ENCODE peak calls at places on chromosomes 1 and 21, in seven cellular contexts. O is A549, T is transverse colon, Z is heart right ventricle, H is GM10248, W is kidney, R is colonic mucosa. S is an unnamed sample.

GRCh38 chr1:109240158-109241152 is 8.9 kb upstream of the CELSR2 start:
- DNase-seq in R (peak), O (no peak), Z (peak), W (peak), T (peak), H (no peak), S (no peak)

GRCh38 chr1:1438531-1439381 is 3.3 kb downstream of the VWA1 start:
- DNase-seq in Z (no peak), R (no peak), O (no peak), H (peak), T (no peak), W (peak), S (no peak)

GRCh38 chr1:204650911-204651570 is 34.5 kb downstream of the LRRN2 start:
- DNase-seq in O (no peak), H (no peak), Z (no peak), W (no peak), R (peak), T (peak), S (no peak)

GRCh38 chr1:2840036-2840809 is 38.7 kb upstream of the TTC34 start:
- DNase-seq in Z (no peak), W (peak), T (no peak), O (no peak), R (no peak), H (no peak), S (peak)

GRCh38 chr21:33392586-33392985 is 10.6 kb upstream of the IFNGR2 start:
- DNase-seq in T (no peak), R (no peak), Z (no peak), W (peak), O (no peak), H (no peak), S (no peak)

GRCh38 chr1:44366576-44366975 is 11.5 kb upstream of the ERI3 start:
- DNase-seq in Z (no peak), W (no peak), H (no peak), T (no peak), R (no peak), O (no peak), S (no peak)

GRCh38 chr1:3038113-3038551 is 16.9 kb downstream of the ACTRT2 start:
- DNase-seq in H (no peak), T (no peak), R (no peak), W (peak), Z (no peak), O (no peak), S (no peak)

GRCh38 chr1:202237052-202237451 is 43.5 kb downstream of the LGR6 start:
- DNase-seq in W (peak), R (no peak), H (peak), O (peak), Z (peak), T (peak), S (peak)

GRCh38 chr1:201085902-201086735 is 26.1 kb downstream of the CACNA1S start:
- DNase-seq in O (peak), R (peak), H (peak), Z (peak), W (no peak), T (peak), S (peak)

GRCh38 chr1:18542351-18542750 is 61.6 kb downstream of the KLHDC7A start:
- DNase-seq in W (no peak), R (no peak), T (no peak), O (no peak), Z (no peak), H (no peak), S (no peak)

GRCh38 chr1:34460193-34460592 is 283.5 kb downstream of the C1orf94 start:
- DNase-seq in Z (no peak), R (peak), O (peak), H (peak), T (peak), W (no peak), S (peak)

GRCh38 chr1:5456090-5456789 is 536.0 kb downstream of the NPHP4 start:
- DNase-seq in O (no peak), R (no peak), T (no peak), Z (no peak), H (no peak), W (no peak), S (no peak)

GRCh38 chr1:200290010-200290685 is 119.7 kb downstream of the ZNF281 start:
- DNase-seq in T (no peak), Z (no peak), R (no peak), O (peak), W (no peak), H (no peak), S (peak)

GRCh38 chr21:42461881-42462877 is 33.8 kb downstream of the RSPH1 start:
- DNase-seq in T (peak), H (no peak), Z (no peak), O (no peak), R (peak), W (peak), S (no peak)

GRCh38 chr1:181662606-181663005 is 179.3 kb downstream of the CACNA1E start:
- DNase-seq in H (no peak), Z (no peak), W (no peak), R (no peak), O (no peak), T (no peak), S (no peak)

GRCh38 chr1:67227196-67227595 is 60.9 kb downstream of the IL23R start:
- DNase-seq in H (no peak), T (no peak), Z (no peak), O (no peak), W (no peak), R (no peak), S (no peak)

GRCh38 chr1:66044912-66045311 is 252.2 kb downstream of the PDE4B start:
- DNase-seq in T (no peak), Z (no peak), W (no peak), O (no peak), R (no peak), H (no peak), S (no peak)

GRCh38 chr1:210489491-210489890 is 160.8 kb downstream of the HHAT start:
- DNase-seq in T (no peak), R (no peak), Z (no peak), W (no peak), H (no peak), O (no peak), S (no peak)

GRCh38 chr1:224696891-224697765 is 81.0 kb downstream of the CNIH3 start:
- DNase-seq in R (no peak), O (no peak), Z (no peak), T (no peak), H (no peak), W (no peak), S (peak)

GRCh38 chr1:66273674-66274073 is 260.3 kb upstream of the SGIP1 start:
- DNase-seq in R (no peak), Z (no peak), H (no peak), W (no peak), T (no peak), O (no peak), S (no peak)

GRCh38 chr1:97078847-97079246 is 357.3 kb downstream of the PTBP2 start:
- DNase-seq in O (no peak), Z (no peak), H (no peak), T (no peak), W (no peak), R (no peak), S (no peak)

GRCh38 chr1:226064816-226065248 is 2.3 kb downstream of the H3-3A start:
- DNase-seq in W (no peak), T (peak), O (peak), Z (no peak), H (peak), R (peak), S (peak)

GRCh38 chr1:67347688-67348472 is 40.2 kb downstream of the IL12RB2 start:
- DNase-seq in Z (peak), W (no peak), R (peak), H (peak), T (peak), O (peak), S (peak)

GRCh38 chr1:21876267-21876666 is 60.8 kb downstream of the HSPG2 start:
- DNase-seq in H (no peak), W (no peak), R (no peak), Z (peak), O (no peak), T (no peak), S (no peak)

GRCh38 chr1:84644472-84644871 is 45.8 kb downstream of the SSX2IP start:
- DNase-seq in R (no peak), O (no peak), Z (no peak), T (no peak), H (no peak), W (no peak), S (no peak)
- TF ChIP-seq CTCF in R (no peak), O (no peak), Z (no peak), T (no peak), H (no peak), W (no peak), S (no peak)

GRCh38 chr1:175318633-175319032 is 126.1 kb upstream of the KIAA0040 start:
- DNase-seq in Z (no peak), R (no peak), T (no peak), W (no peak), H (no peak), O (no peak), S (no peak)

GRCh38 chr1:175319912-175320230 is 127.3 kb upstream of the KIAA0040 start:
- DNase-seq in T (no peak), Z (no peak), H (no peak), O (no peak), R (no peak), W (no peak), S (no peak)

GRCh38 chr1:175319112-175319911 is 126.7 kb upstream of the KIAA0040 start:
- DNase-seq in W (peak), R (peak), Z (peak), T (peak), H (peak), O (peak), S (peak)

GRCh38 chr1:175317309-175317708 is 124.7 kb upstream of the KIAA0040 start:
- DNase-seq in R (no peak), Z (no peak), H (no peak), T (no peak), W (no peak), O (no peak), S (peak)

GRCh38 chr1:175317795-175318194 is 125.2 kb upstream of the KIAA0040 start:
- DNase-seq in O (no peak), W (no peak), R (no peak), T (no peak), Z (no peak), H (no peak), S (no peak)
- TF ChIP-seq CTCF in O (no peak), W (no peak), R (no peak), T (no peak), Z (no peak), H (no peak), S (no peak)

GRCh38 chr1:234322097-234322496 is 51.2 kb upstream of the COA6 start:
- DNase-seq in R (no peak), W (no peak), H (no peak), T (no peak), O (no peak), Z (no peak), S (no peak)

GRCh38 chr1:234326493-234327366 is 46.5 kb upstream of the COA6 start:
- DNase-seq in O (peak), R (peak), T (peak), W (no peak), H (peak), Z (no peak), S (peak)

GRCh38 chr1:234322979-234323378 is 50.3 kb upstream of the COA6 start:
- DNase-seq in T (peak), Z (peak), H (peak), R (peak), W (no peak), O (peak), S (peak)

GRCh38 chr1:234325878-234326492 is 47.3 kb upstream of the COA6 start:
- DNase-seq in T (no peak), O (no peak), W (no peak), Z (no peak), H (no peak), R (no peak), S (no peak)

DNA sequence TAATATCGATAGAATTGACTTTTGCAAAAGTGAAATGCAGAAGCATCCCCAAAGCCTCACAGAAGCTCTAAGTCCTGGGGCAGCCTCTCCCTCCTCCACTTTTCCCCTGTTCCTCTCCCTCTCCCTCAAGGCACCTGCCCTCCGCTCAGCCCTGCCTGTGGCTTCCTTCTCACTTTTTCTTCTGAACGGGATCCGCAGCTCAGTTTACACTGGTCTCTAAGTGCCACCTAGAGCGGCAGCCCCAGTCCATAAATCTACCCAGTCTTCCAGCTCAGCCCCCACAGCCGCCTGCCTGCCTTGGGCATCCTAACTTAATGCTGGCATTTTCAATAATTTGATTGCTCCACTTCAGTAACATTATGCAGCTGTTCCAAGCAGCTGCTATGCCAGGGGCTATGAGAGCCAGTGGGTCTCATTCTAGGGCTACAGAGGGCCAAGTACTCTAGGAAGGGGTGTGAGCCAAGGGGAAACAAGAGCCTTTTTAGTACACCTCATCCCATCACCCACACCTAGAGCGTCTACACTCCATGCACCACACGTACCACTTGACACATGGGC is 48.5 kb upstream of the COA6 start:
- DNase-seq in W (no peak), O (no peak), Z (no peak), H (no peak), T (no peak), R (no peak), S (no peak)
- TF ChIP-seq CTCF in W (no peak), O (no peak), Z (no peak), H (no peak), T (no peak), R (no peak), S (no peak)

GRCh38 chr21:18387994-18388393 is 15.6 kb downstream of the TMPRSS15 start:
- DNase-seq in H (no peak), R (no peak), O (no peak), W (no peak), T (no peak), Z (no peak), S (no peak)
- TF ChIP-seq CTCF in H (no peak), R (no peak), O (no peak), W (no peak), T (no peak), Z (no peak), S (no peak)

DNA sequence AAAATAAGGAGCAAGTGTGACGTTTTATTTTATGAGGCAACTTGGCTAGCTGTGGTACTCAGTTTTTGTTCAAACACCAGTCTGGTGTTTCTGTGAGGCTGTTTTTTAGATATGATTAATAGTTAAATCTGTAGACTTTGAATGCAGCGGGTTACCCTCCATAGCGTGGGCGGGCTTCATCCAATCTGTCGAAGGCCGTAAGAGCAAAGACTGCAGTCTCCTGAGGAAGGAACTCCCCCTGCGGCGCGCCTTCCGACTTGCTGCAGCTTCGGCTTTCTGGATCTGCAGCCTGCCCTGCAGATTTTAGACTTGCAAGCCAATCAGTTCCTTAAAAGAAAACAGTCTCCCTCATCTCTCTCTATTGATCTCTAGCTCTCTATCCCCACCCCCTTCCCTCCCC is 4.2 kb upstream of the ZNF496 start:
- DNase-seq in O (no peak), T (no peak), R (no peak), Z (no peak), W (no peak), H (no peak), S (no peak)
- TF ChIP-seq CTCF in O (no peak), T (no peak), R (no peak), Z (no peak), W (no peak), H (no peak), S (no peak)